ENCODE peak calls at places on chromosomes 7 and 10, in four cellular contexts. H is neural progenitor cell, U is right atrium auricular region, W is type B pancreatic cell. D is an unnamed sample.

GRCh38 chr7:158828343-158829020 is 827 bp downstream of the ESYT2 start:
- DNase-seq in U (no peak), W (peak), H (peak), D (no peak)

GRCh38 chr7:141533149-141533949 is 17.9 kb upstream of the AGK start:
- DNase-seq in H (peak), W (peak), U (no peak), D (peak)

GRCh38 chr7:157193274-157193673 is 54.5 kb downstream of the UBE3C start:
- DNase-seq in W (no peak), H (no peak), U (no peak), D (no peak)

GRCh38 chr10:118528426-118528825 is 67.0 kb downstream of the PRLHR start:
- DNase-seq in W (no peak), H (no peak), U (peak), D (no peak)

GRCh38 chr10:120580651-120581259 is 123.7 kb downstream of the PLPP4 start:
- DNase-seq in U (no peak), H (no peak), W (peak), D (no peak)

GRCh38 chr7:90246184-90246583 is 1.2 kb downstream of the CFAP69 start:
- DNase-seq in H (peak), U (no peak), W (no peak), D (no peak)

GRCh38 chr10:62545667-62546066 is 171.5 kb downstream of the ZNF365 start:
- DNase-seq in U (peak), H (no peak), W (no peak), D (no peak)

GRCh38 chr10:14250496-14250895 is 80.2 kb downstream of the FRMD4A start:
- DNase-seq in U (no peak), W (no peak), H (no peak), D (no peak)

GRCh38 chr10:91582063-91582673 is 50.7 kb downstream of the PPP1R3C start:
- DNase-seq in H (no peak), U (peak), W (no peak), D (no peak)

GRCh38 chr10:7913122-7913872 is 95.0 kb downstream of the TAF3 start:
- DNase-seq in W (no peak), U (no peak), H (no peak), D (no peak)

GRCh38 chr10:118584181-118584954 is 11.1 kb downstream of the PRLHR start:
- DNase-seq in H (no peak), W (no peak), U (no peak), D (no peak)

GRCh38 chr10:55398463-55398862 is 597.4 kb upstream of the PCDH15 start:
- DNase-seq in W (no peak), U (no peak), H (no peak), D (no peak)

GRCh38 chr10:119872860-119873671 is 423 bp upstream of the MCMBP start:
- DNase-seq in W (peak), U (peak), H (peak), D (peak)

GRCh38 chr7:29806131-29806792 is at the start of gene WIPF3:
- DNase-seq in U (no peak), H (peak), W (no peak), D (peak)
- TF ChIP-seq CTCF in U (no peak), H (peak), W (peak), D (no peak)

DNA sequence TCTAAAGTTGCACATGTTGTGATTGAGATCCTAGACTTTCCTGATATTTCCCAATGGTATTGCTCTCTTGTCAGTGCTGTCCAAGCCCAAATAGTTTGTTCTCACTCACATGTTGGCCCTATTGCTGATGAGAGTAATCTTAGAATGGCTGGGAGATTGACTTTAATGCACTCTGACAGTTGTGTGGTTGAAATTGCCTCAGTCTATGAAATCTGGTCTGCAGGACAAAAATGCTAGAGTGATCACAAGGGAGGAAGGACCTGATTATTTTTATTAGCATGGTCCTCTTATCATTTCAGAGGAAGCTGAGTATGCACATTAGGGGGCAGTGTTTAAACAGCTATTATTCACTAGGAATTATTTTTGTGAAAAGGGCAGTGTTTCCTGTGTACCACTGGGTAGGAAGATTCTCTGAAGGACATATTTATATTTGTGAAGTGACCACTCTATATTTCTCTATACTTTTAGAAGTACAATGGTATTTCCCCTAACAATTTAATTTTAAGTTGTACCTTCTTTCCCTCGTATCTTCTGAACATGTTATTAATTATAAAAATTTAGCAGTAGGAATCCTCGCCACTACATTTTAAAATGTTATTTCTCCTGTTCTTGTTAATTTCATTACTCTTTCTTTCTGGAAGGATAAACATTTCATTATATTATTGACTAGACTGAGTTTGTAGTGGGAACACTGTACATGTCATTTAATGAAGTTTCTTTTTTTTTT is 64.4 kb downstream of the SUGCT start:
- DNase-seq in W (no peak), U (no peak), H (peak), D (no peak)
- TF ChIP-seq CTCF in W (peak), U (peak), H (peak), D (no peak)

GRCh38 chr10:103853428-103854264 is 1.7 kb downstream of the SH3PXD2A start:
- DNase-seq in U (no peak), H (no peak), W (no peak), D (no peak)

GRCh38 chr10:103855852-103856496 is 598 bp upstream of the SH3PXD2A start:
- DNase-seq in U (no peak), W (no peak), H (peak), D (no peak)

GRCh38 chr10:103855424-103855823 is at the start of gene SH3PXD2A:
- DNase-seq in H (peak), U (no peak), W (no peak), D (peak)

GRCh38 chr10:103854265-103854686 is 1.1 kb downstream of the SH3PXD2A start:
- DNase-seq in H (peak), U (no peak), W (no peak), D (no peak)

GRCh38 chr10:103854687-103855423 is 521 bp downstream of the SH3PXD2A start:
- DNase-seq in U (no peak), W (no peak), H (peak), D (no peak)
- TF ChIP-seq CTCF in U (no peak), W (peak), H (peak), D (no peak)

GRCh38 chr10:102781921-102782542 is 38.3 kb downstream of the WBP1L start:
- DNase-seq in W (no peak), H (no peak), U (no peak), D (no peak)

GRCh38 chr10:102782698-102783540 is 39.2 kb downstream of the WBP1L start:
- DNase-seq in W (no peak), U (peak), H (no peak), D (no peak)

GRCh38 chr10:102781089-102781920 is 37.6 kb downstream of the WBP1L start:
- DNase-seq in H (peak), U (no peak), W (no peak), D (no peak)

GRCh38 chr10:102785818-102786217 is 42.1 kb downstream of the WBP1L start:
- DNase-seq in U (no peak), H (no peak), W (no peak), D (no peak)

DNA sequence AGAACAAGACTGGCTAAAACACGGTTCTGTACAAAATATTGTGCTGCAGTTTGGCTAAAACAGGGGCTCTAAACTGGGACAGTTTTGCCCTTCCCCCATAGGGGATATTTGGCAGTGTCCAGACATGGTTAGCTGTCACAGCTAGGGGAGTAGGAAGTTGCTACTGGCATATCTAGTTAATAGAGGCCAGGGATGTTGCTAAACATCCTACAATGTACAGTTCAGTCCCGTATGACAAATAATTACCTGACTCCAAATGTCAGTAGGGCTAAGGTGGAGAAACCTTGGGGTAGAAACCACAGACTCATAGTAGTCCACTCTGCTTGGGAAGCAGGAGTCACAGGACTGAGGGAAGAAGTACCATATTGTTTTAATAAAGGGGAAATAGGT is 39.8 kb downstream of the WBP1L start:
- DNase-seq in H (no peak), U (no peak), W (no peak), D (no peak)
- TF ChIP-seq CTCF in H (no peak), U (no peak), W (no peak), D (no peak)

GRCh38 chr10:6052247-6053221 is 9.6 kb downstream of the IL2RA start:
- DNase-seq in H (no peak), W (no peak), U (no peak), D (no peak)

GRCh38 chr10:6048281-6049030 is 13.7 kb downstream of the IL2RA start:
- DNase-seq in W (no peak), H (no peak), U (no peak), D (no peak)

GRCh38 chr10:6053303-6053702 is 8.9 kb downstream of the IL2RA start:
- DNase-seq in U (no peak), H (no peak), W (no peak), D (no peak)

GRCh38 chr10:6049031-6049400 is 13.2 kb downstream of the IL2RA start:
- DNase-seq in U (no peak), W (no peak), H (no peak), D (no peak)

DNA sequence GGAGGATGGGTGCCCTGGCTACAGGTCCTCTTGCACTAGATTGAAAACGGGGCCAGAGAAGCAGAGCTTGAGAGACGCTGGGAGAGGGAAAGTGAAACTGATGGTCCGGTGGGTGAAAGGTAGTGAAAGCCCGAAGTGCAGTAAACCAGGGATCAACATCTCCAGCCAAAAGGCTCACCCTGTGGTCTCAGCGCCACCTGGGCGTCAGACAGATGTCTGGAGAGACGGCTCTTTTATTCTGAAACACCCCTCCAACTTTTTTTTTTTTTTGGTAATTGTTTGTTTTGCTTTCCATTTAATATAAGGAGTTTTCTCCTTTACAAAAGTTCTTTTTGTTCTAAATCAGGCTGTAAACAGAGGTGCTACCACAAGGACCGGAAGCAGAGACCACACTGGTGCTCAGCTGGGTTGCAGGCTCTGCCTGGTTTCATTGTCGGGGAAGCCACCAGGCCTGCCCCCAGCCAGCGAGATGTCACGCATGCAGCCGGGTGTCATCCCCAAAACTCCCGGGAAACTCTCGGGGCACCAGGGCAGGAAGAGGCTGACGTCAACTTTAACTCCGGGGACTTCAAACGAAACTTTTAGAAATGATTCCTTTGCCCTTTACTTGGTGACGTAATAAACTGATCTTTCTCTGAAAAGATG is 11.2 kb downstream of the IL2RA start:
- DNase-seq in W (no peak), H (no peak), U (peak), D (no peak)
- TF ChIP-seq CTCF in W (no peak), H (peak), U (peak), D (no peak)

GRCh38 chr7:638256-639011 is 88.1 kb upstream of the DNAAF5 start:
- DNase-seq in H (no peak), W (no peak), U (no peak), D (no peak)

GRCh38 chr7:637826-638225 is 88.7 kb upstream of the DNAAF5 start:
- DNase-seq in H (no peak), U (no peak), W (no peak), D (no peak)

GRCh38 chr7:633381-634018 is 93.0 kb upstream of the DNAAF5 start:
- DNase-seq in U (no peak), W (no peak), H (no peak), D (no peak)

GRCh38 chr7:635227-635626 is 91.3 kb upstream of the DNAAF5 start:
- DNase-seq in U (no peak), W (no peak), H (no peak), D (no peak)

GRCh38 chr7:636396-636795 is 90.1 kb upstream of the DNAAF5 start:
- DNase-seq in W (no peak), H (peak), U (no peak), D (no peak)
- TF ChIP-seq CTCF in W (peak), H (peak), U (peak), D (no peak)